ENCODE peak calls at places on chromosomes 11 and 22, in seven cellular contexts. D, T, W, E, F, V and H are unnamed samples. For H3F3A and H4K20me1, the result is how much of the 10 kb centered on the place peaks cover.

GRCh38 chr11:64007629-64008282 is 21.5 kb downstream of the OTUB1 start:
- DNase-seq in V (peak), E (no peak), T (peak), D (peak), F (peak), W (no peak), H (peak)

GRCh38 chr11:11988862-11989261 is 19.6 kb downstream of the DKK3 start:
- DNase-seq in D (peak), V (no peak), E (no peak), F (no peak), T (no peak), W (no peak), H (no peak)

GRCh38 chr22:28229566-28230483 is 310.8 kb upstream of the PITPNB start:
- DNase-seq in V (no peak), D (no peak), W (no peak), E (no peak), F (no peak), T (no peak), H (peak)

GRCh38 chr22:25508761-25509321 is 55.6 kb upstream of the GRK3 start:
- DNase-seq in V (no peak), W (no peak), E (no peak), F (no peak), D (no peak), T (no peak), H (no peak)

GRCh38 chr11:17736921-17737817 is 2.6 kb downstream of the KCNC1 start:
- DNase-seq in E (no peak), D (no peak), W (no peak), V (no peak), F (no peak), T (no peak), H (no peak)

GRCh38 chr22:41688365-41689211 is at the start of gene SNU13:
- DNase-seq in F (peak), V (peak), D (peak), T (peak), W (peak), E (peak), H (peak)

GRCh38 chr11:35029979-35030378 is 109.0 kb upstream of the CD44 start:
- DNase-seq in E (no peak), F (no peak), D (peak), W (peak), T (no peak), V (no peak), H (peak)

GRCh38 chr11:58928691-58929090 is 10.6 kb upstream of the GLYATL1 start:
- DNase-seq in E (no peak), T (no peak), D (peak), F (no peak), W (no peak), V (no peak), H (no peak)

GRCh38 chr11:66011239-66011784 is 496 bp upstream of the CST6 start:
- DNase-seq in W (peak), E (no peak), V (peak), F (no peak), T (no peak), D (peak), H (peak)

GRCh38 chr11:30987819-30988218 is 381.7 kb downstream of the DCDC1 start:
- DNase-seq in E (no peak), V (no peak), W (no peak), F (no peak), T (no peak), D (no peak), H (no peak)

GRCh38 chr11:114063829-114064201 is 4.3 kb downstream of the ZBTB16 start:
- DNase-seq in E (no peak), V (no peak), W (no peak), D (no peak), F (no peak), T (no peak), H (no peak)

GRCh38 chr11:77207618-77208313 is 79.7 kb downstream of the MYO7A start:
- DNase-seq in V (no peak), E (no peak), F (no peak), W (no peak), D (no peak), T (peak), H (no peak)

GRCh38 chr11:65851083-65851579 is 6.8 kb downstream of the CFL1 start:
- DNase-seq in E (no peak), W (peak), D (peak), T (peak), F (peak), V (no peak), H (no peak)

GRCh38 chr11:102468636-102469195 is 16.2 kb upstream of the TMEM123 start:
- DNase-seq in E (peak), D (no peak), F (no peak), T (no peak), W (no peak), V (no peak), H (peak)

GRCh38 chr11:31870609-31871309 is 59.6 kb upstream of the PAX6 start:
- DNase-seq in D (peak), F (peak), E (peak), V (peak), W (peak), T (peak), H (peak)

GRCh38 chr22:39454385-39454871 is 2.4 kb upstream of the MGAT3 start:
- DNase-seq in F (peak), V (peak), E (no peak), D (no peak), W (no peak), T (no peak), H (no peak)

GRCh38 chr11:45105233-45105992 is 41.0 kb upstream of the PRDM11 start:
- DNase-seq in D (peak), W (peak), E (peak), F (peak), V (peak), T (peak), H (peak)

GRCh38 chr11:134638796-134639540 is 226.9 kb upstream of the B3GAT1 start:
- DNase-seq in W (no peak), T (no peak), E (peak), D (no peak), V (no peak), F (no peak), H (no peak)

GRCh38 chr11:106156290-106156937 is 79.0 kb downstream of the AASDHPPT start:
- DNase-seq in W (peak), E (peak), F (peak), V (peak), D (peak), T (peak), H (peak)

GRCh38 chr11:118295199-118295598 is 9.3 kb upstream of the CD3E start:
- DNase-seq in T (no peak), F (no peak), D (peak), W (no peak), E (no peak), V (no peak), H (peak)

GRCh38 chr11:128419012-128419767 is 168.2 kb downstream of the ETS1 start:
- DNase-seq in D (no peak), T (no peak), F (no peak), V (no peak), W (no peak), E (no peak), H (no peak)

GRCh38 chr22:27278986-27279385 is 522.6 kb downstream of the MN1 start:
- DNase-seq in F (no peak), D (no peak), E (no peak), V (no peak), W (peak), T (no peak), H (peak)

GRCh38 chr11:14136561-14136960 is 174.0 kb downstream of the SPON1 start:
- DNase-seq in W (no peak), V (no peak), T (no peak), E (no peak), F (no peak), D (no peak), H (no peak)

GRCh38 chr11:43904737-43905515 is 24.3 kb downstream of the ALKBH3 start:
- DNase-seq in T (no peak), W (no peak), V (no peak), D (no peak), F (no peak), E (no peak), H (peak)

GRCh38 chr22:19793656-19794310 is 33.2 kb downstream of the TBX1 start:
- DNase-seq in D (no peak), F (no peak), E (no peak), V (no peak), T (no peak), W (no peak), H (no peak)

GRCh38 chr11:3944198-3944597 is 88.7 kb downstream of the STIM1 start:
- DNase-seq in T (no peak), F (no peak), E (no peak), D (no peak), W (no peak), V (no peak), H (peak)

GRCh38 chr11:67667490-67668190 is 6.8 kb downstream of the ALDH3B2 start:
- DNase-seq in D (no peak), T (peak), E (no peak), W (no peak), V (no peak), F (no peak), H (no peak)

GRCh38 chr11:74470526-74470925 is 3.2 kb upstream of the KCNE3 start:
- DNase-seq in D (no peak), E (no peak), V (no peak), W (no peak), F (no peak), T (no peak), H (no peak)

GRCh38 chr11:5631969-5632635 is 7.3 kb downstream of the TRIM34 start:
- DNase-seq in V (no peak), W (no peak), T (no peak), D (no peak), F (no peak), E (peak), H (no peak)

GRCh38 chr11:27861706-27862430 is 161.6 kb upstream of the BDNF start:
- DNase-seq in D (no peak), E (no peak), W (peak), F (no peak), T (no peak), V (no peak), H (peak)

GRCh38 chr11:66858939-66859685 is 2.2 kb downstream of the LRFN4 start:
- DNase-seq in E (no peak), F (no peak), D (no peak), W (no peak), T (no peak), V (no peak), H (no peak)

GRCh38 chr11:62573006-62573591 is 592 bp downstream of the EEF1G start:
- DNase-seq in T (peak), D (peak), W (no peak), V (peak), F (peak), E (no peak), H (peak)

GRCh38 chr11:66881927-66882452 is 25.1 kb downstream of the LRFN4 start:
- DNase-seq in F (no peak), E (no peak), D (no peak), W (no peak), T (no peak), V (no peak), H (no peak)

GRCh38 chr11:109424893-109425292 is 2.9 kb downstream of the C11orf87 start:
- DNase-seq in F (peak), W (peak), D (peak), V (peak), E (peak), T (no peak), H (no peak)

GRCh38 chr11:114031599-114032320 is 27.8 kb upstream of the ZBTB16 start:
- DNase-seq in E (no peak), D (no peak), W (peak), F (no peak), V (no peak), T (no peak), H (no peak)

GRCh38 chr22:37830093-37830842 is 7.1 kb downstream of the GALR3 start:
- DNase-seq in T (no peak), F (no peak), D (no peak), E (no peak), W (no peak), V (no peak), H (no peak)

GRCh38 chr11:86360775-86361395 is 13.8 kb upstream of the CCDC81 start:
- DNase-seq in D (peak), V (no peak), E (no peak), W (peak), T (no peak), F (peak), H (peak)

DNA sequence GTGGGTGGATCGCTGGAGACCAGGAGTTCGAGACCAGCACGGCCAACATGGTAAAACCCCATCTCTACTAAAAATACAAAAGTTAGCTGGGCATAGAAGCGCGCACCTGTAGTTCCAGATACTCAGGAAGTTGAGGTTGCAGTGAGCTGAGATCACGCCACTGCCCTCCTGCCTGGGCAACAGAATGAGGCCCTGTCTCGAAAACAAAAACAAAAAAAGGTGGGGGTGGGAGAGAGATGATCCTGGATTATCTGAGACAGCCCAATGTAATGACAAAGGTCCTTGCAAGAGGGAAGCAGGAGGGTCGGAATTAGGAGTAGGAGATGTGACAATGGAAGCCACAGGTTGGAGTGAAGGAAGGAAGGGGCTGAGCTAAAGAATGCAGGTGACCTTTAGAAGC is 87.6 kb upstream of the APOA1 start:
- DNase-seq in W (no peak), E (peak), V (no peak), D (peak), F (peak), T (no peak), H (no peak)
- H3F3A ChIP-seq in W (under half), E (under half), V (under half), D (under half), F (under half), T (under half), H (under half)

GRCh38 chr22:36281726-36282077 is 28.8 kb downstream of the APOL1 start:
- DNase-seq in W (no peak), V (no peak), E (no peak), F (no peak), D (no peak), T (no peak), H (no peak)

GRCh38 chr22:36280379-36280778 is 27.4 kb downstream of the APOL1 start:
- DNase-seq in V (no peak), W (no peak), T (no peak), F (no peak), D (no peak), E (no peak), H (no peak)

GRCh38 chr22:36284171-36284571 is 31.2 kb downstream of the APOL1 start:
- DNase-seq in E (no peak), W (no peak), D (no peak), F (no peak), V (no peak), T (peak), H (no peak)

GRCh38 chr22:36285017-36285416 is 32.1 kb downstream of the APOL1 start:
- DNase-seq in T (no peak), E (no peak), D (no peak), F (no peak), W (no peak), V (no peak), H (no peak)

DNA sequence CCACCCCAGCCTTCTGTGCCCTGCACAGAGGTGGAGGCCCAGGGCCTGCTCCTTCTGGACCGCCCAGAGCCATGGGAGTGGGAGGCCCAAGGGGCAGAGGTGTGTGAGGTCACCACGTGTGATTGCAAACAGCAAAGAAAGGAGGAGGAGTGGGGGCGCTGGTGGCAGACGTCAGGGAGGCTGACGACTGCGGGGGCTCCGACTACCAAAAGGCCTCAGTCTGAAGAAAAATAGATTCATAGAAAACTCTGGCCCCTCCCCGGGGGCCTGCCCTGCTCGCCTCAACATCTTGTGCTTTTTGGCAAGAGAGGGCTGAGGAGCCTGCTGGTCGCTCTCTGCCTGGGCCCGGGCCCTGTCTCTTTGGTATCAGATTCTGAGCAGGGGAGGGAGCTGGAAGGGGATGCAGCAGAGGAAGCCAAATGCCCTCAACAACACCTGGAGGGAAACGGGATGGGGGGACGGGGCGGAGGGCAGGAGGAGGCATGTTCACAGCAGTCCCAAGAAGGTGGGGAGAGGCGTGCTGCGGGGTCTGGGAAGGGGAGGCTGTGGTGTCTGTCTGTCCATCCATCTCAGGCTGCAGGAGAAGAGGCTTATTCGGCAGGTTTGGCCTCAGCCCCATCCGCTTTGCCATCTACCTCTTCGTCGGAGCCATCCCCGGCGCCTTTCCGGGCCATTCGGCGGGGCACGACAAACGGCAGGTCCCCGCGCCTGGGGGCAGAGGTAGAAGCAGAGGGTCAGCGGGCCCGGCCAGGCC is 29.3 kb downstream of the APOL1 start:
- DNase-seq in D (no peak), W (no peak), F (no peak), T (no peak), E (no peak), V (no peak), H (no peak)
- H4K20me1 ChIP-seq in D (under half), W (under half), F (under half), T (half or more), E (under half), V (half or more), H (under half)

GRCh38 chr11:8686325-8686724 is 3.7 kb downstream of the RPL27A start:
- DNase-seq in E (no peak), V (no peak), D (no peak), W (no peak), T (no peak), F (no peak), H (no peak)
- H3F3A ChIP-seq in E (half or more), V (half or more), D (half or more), W (under half), T (half or more), F (half or more), H (half or more)

DNA sequence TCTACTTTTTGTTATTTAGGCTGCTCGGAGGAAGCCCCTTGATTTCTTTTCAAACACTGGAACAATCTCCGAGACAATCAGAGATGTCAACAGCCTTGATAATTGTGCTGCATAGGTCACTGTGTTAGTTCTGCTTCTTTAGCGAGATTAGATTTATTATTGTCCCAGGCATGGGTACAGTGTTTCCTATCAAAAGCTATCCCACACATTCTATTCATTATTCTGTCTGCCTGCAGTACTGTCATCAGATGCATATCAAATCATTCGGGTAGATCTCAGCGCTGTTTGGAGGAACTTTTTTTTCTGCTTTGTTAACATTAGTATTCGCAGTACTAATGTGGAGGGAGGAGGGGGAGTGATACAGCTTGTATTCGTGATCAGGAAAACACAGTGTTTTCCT is 208.1 kb downstream of the C11orf91 start:
- DNase-seq in W (no peak), V (no peak), E (no peak), F (no peak), D (no peak), T (peak), H (no peak)
- H4K20me1 ChIP-seq in W (under half), V (under half), E (under half), F (under half), D (under half), T (half or more), H (under half)

DNA sequence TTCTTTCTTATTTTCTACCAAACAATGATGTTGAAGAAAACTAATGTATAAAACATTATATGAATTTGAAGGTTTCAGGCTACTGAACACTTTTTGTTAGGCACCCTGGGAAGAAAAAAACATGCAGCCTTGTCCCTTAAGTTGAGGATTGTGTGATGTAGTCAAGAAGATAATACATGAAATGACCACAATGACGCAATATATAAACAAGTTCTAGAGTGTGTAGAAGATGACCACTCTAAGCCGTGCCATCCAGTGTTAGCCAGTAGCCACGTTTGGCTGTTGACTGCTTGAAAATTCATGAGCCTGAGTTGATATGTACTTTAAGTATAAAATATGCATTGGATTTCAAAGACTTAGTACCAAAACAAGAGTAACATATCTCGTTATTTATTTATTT is 16.2 kb downstream of the SWAP70 start:
- DNase-seq in D (no peak), F (no peak), V (no peak), E (no peak), T (no peak), W (no peak), H (no peak)
- H3F3A ChIP-seq in D (under half), F (under half), V (under half), E (under half), T (under half), W (under half), H (under half)

GRCh38 chr22:43006016-43006505 is 8.9 kb downstream of the PACSIN2 start:
- DNase-seq in F (no peak), V (no peak), W (no peak), D (no peak), T (no peak), E (no peak), H (no peak)
- H4K20me1 ChIP-seq in F (half or more), V (under half), W (under half), D (half or more), T (under half), E (under half), H (under half)

GRCh38 chr11:126310229-126310991 is 6.5 kb downstream of the DCPS start:
- DNase-seq in V (peak), T (peak), W (peak), F (peak), D (peak), E (peak), H (peak)

GRCh38 chr11:126305699-126306098 is 1.8 kb downstream of the DCPS start:
- DNase-seq in E (peak), V (no peak), T (no peak), W (no peak), F (no peak), D (no peak), H (no peak)

GRCh38 chr11:126310992-126311310 is 7.1 kb downstream of the DCPS start:
- DNase-seq in V (no peak), F (no peak), D (no peak), T (no peak), E (no peak), W (no peak), H (peak)

GRCh38 chr11:126307706-126308105 is 3.8 kb downstream of the DCPS start:
- DNase-seq in F (peak), V (no peak), D (peak), E (peak), T (peak), W (peak), H (peak)

DNA sequence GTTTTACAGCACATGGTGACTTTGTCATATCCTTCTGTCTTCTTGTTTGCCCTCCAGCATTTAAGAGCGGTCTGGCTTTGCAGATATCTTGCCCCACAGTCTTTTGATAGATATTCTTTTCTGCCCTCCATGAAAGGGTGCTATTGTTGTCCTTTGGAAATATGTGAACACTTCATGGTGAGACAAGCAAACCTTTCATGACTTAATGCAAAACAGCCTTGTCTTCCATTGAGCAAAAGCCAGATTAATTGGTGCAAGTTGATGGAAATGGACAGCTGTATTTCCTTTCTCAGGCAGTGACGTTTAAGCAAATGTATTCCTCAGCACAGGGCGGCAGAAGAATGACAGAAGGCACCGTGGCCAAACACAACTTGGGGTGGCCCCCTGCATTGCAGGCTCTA is 4.4 kb downstream of the DCPS start:
- DNase-seq in V (no peak), W (peak), D (no peak), E (no peak), T (no peak), F (no peak), H (no peak)
- H3F3A ChIP-seq in V (under half), W (under half), D (under half), E (half or more), T (under half), F (under half), H (under half)